ENCODE peak calls at places on chromosomes 4 and X, in seven cellular contexts. One of them, this sample, is unnamed.

GRCh38 chr4:16227462-16227868 is 1.2 kb upstream of the TAPT1 start:
- DNase-seq in Karpas-422: peak; percentile 53
- DNase-seq in GM23248: peak; percentile 57
- DNase-seq in activated CD8-positive, alpha-beta memory T cell treated with anti-CD3 and anti-CD28 coated beads for 1 hour: no peak
- DNase-seq in cardiac muscle cell: peak; percentile 59
- DNase-seq in fibroblast of the conjunctiva: peak; percentile 6
- DNase-seq in GM23338: peak; percentile 40
- DNase-seq in this sample: no peak

GRCh38 chr4:19486400-19486799 is 765.3 kb upstream of the SLIT2 start:
- DNase-seq in fibroblast of the conjunctiva: no peak
- DNase-seq in GM23248: no peak
- DNase-seq in Karpas-422: no peak
- DNase-seq in GM23338: no peak
- DNase-seq in activated CD8-positive, alpha-beta memory T cell treated with anti-CD3 and anti-CD28 coated beads for 1 hour: no peak
- DNase-seq in cardiac muscle cell: no peak
- DNase-seq in this sample: no peak

GRCh38 chr4:75542824-75543223 is 13.0 kb upstream of the ODAPH start:
- DNase-seq in GM23248: peak; percentile 91
- DNase-seq in fibroblast of the conjunctiva: no peak
- DNase-seq in GM23338: no peak
- DNase-seq in activated CD8-positive, alpha-beta memory T cell treated with anti-CD3 and anti-CD28 coated beads for 1 hour: no peak
- DNase-seq in cardiac muscle cell: no peak
- DNase-seq in Karpas-422: no peak
- DNase-seq in this sample: no peak

GRCh38 chrX:72050011-72050410 is 81.7 kb downstream of the RTL5 start:
- DNase-seq in GM23338: no peak
- DNase-seq in activated CD8-positive, alpha-beta memory T cell treated with anti-CD3 and anti-CD28 coated beads for 1 hour: no peak
- DNase-seq in fibroblast of the conjunctiva: peak; percentile 41
- DNase-seq in GM23248: peak; percentile 9
- DNase-seq in Karpas-422: no peak
- DNase-seq in cardiac muscle cell: no peak
- DNase-seq in this sample: no peak

GRCh38 chrX:110123331-110123782 is 120.4 kb downstream of the TMEM164 start:
- DNase-seq in GM23248: no peak
- DNase-seq in GM23338: no peak
- DNase-seq in fibroblast of the conjunctiva: peak; percentile 39
- DNase-seq in Karpas-422: no peak
- DNase-seq in activated CD8-positive, alpha-beta memory T cell treated with anti-CD3 and anti-CD28 coated beads for 1 hour: no peak
- DNase-seq in cardiac muscle cell: no peak
- DNase-seq in this sample: no peak

GRCh38 chr4:155807021-155807420 is 48.2 kb downstream of the GUCY1B1 start:
- DNase-seq in fibroblast of the conjunctiva: no peak
- DNase-seq in GM23338: no peak
- DNase-seq in cardiac muscle cell: no peak
- DNase-seq in Karpas-422: no peak
- DNase-seq in GM23248: peak; percentile 39
- DNase-seq in activated CD8-positive, alpha-beta memory T cell treated with anti-CD3 and anti-CD28 coated beads for 1 hour: no peak
- DNase-seq in this sample: no peak

GRCh38 chr4:16123356-16124084 is 39.7 kb upstream of the PROM1 start:
- DNase-seq in Karpas-422: no peak
- DNase-seq in activated CD8-positive, alpha-beta memory T cell treated with anti-CD3 and anti-CD28 coated beads for 1 hour: no peak
- DNase-seq in fibroblast of the conjunctiva: no peak
- DNase-seq in cardiac muscle cell: no peak
- DNase-seq in GM23338: no peak
- DNase-seq in GM23248: no peak
- DNase-seq in this sample: no peak

GRCh38 chr4:185341377-185341776 is 54.3 kb downstream of the LRP2BP start:
- DNase-seq in activated CD8-positive, alpha-beta memory T cell treated with anti-CD3 and anti-CD28 coated beads for 1 hour: no peak
- DNase-seq in Karpas-422: no peak
- DNase-seq in cardiac muscle cell: no peak
- DNase-seq in GM23338: no peak
- DNase-seq in GM23248: no peak
- DNase-seq in fibroblast of the conjunctiva: no peak
- DNase-seq in this sample: no peak

GRCh38 chr4:127141857-127142256 is 490.9 kb upstream of the INTU start:
- DNase-seq in activated CD8-positive, alpha-beta memory T cell treated with anti-CD3 and anti-CD28 coated beads for 1 hour: no peak
- DNase-seq in fibroblast of the conjunctiva: peak; percentile 80
- DNase-seq in GM23338: no peak
- DNase-seq in Karpas-422: no peak
- DNase-seq in GM23248: peak; percentile 88
- DNase-seq in cardiac muscle cell: no peak
- DNase-seq in this sample: no peak

GRCh38 chrX:72123471-72124185 is 8.1 kb downstream of the RTL5 start:
- DNase-seq in Karpas-422: no peak
- DNase-seq in GM23338: peak; percentile 84
- DNase-seq in fibroblast of the conjunctiva: no peak
- DNase-seq in GM23248: peak; percentile 22
- DNase-seq in cardiac muscle cell: peak; percentile 55
- DNase-seq in activated CD8-positive, alpha-beta memory T cell treated with anti-CD3 and anti-CD28 coated beads for 1 hour: no peak
- DNase-seq in this sample: no peak

GRCh38 chr4:94533405-94534223 is 81.9 kb downstream of the PDLIM5 start:
- DNase-seq in Karpas-422: peak; percentile 45
- DNase-seq in activated CD8-positive, alpha-beta memory T cell treated with anti-CD3 and anti-CD28 coated beads for 1 hour: no peak
- DNase-seq in GM23338: no peak
- DNase-seq in GM23248: no peak
- DNase-seq in cardiac muscle cell: no peak
- DNase-seq in fibroblast of the conjunctiva: no peak
- DNase-seq in this sample: no peak

This sample was measured in esophagus squamous epithelium.